ENCODE peak calls at places on chromosomes 4 and X, in six cellular contexts. W is amygdala; C is B cell; O is HFFc6; K is stimulated activated CD8-positive, alpha-beta memory T cell treated with anti-CD3 and anti-CD28 coated beads, Interleukin-2, amount 100 ng/mL, for 48 hours; I is midbrain. F is an unnamed sample.

GRCh38 chrX:103849558-103849957 is 17.5 kb upstream of the RAB9B start:
- DNase-seq in W (no peak), C (no peak), O (no peak), K (no peak), I (no peak), F (no peak)

GRCh38 chrX:48068096-48068887 is 3.1 kb downstream of the ZNF630 start:
- DNase-seq in W (no peak), C (no peak), O (no peak), K (no peak), I (no peak), F (no peak)

GRCh38 chr4:3657917-3658913 is 108.0 kb upstream of the ADRA2C start:
- DNase-seq in W (no peak), C (no peak), O (peak), K (no peak), I (no peak), F (no peak)

GRCh38 chr4:115355329-115355728 is 241.9 kb upstream of the NDST4 start:
- DNase-seq in W (no peak), C (no peak), O (no peak), K (no peak), I (no peak), F (no peak)

GRCh38 chr4:145042601-145043000 is 55.4 kb downstream of the ANAPC10 start:
- DNase-seq in W (no peak), C (no peak), O (no peak), K (no peak), I (no peak), F (no peak)

GRCh38 chr4:110071466-110071865 is 126.9 kb downstream of the ELOVL6 start:
- DNase-seq in W (no peak), C (no peak), O (no peak), K (no peak), I (peak), F (no peak)

GRCh38 chrX:150548684-150549083 is 19.7 kb upstream of the MTM1 start:
- DNase-seq in W (no peak), C (no peak), O (peak), K (no peak), I (no peak), F (no peak)

GRCh38 chr4:48329976-48330375 is 11.4 kb upstream of the SLAIN2 start:
- DNase-seq in W (no peak), C (no peak), O (peak), K (no peak), I (no peak), F (no peak)

GRCh38 chr4:80336582-80336981 is 1.1 kb downstream of the CFAP299 start:
- DNase-seq in W (no peak), C (no peak), O (peak), K (no peak), I (peak), F (peak)

GRCh38 chr4:166064706-166065105 is 191.7 kb downstream of the TLL1 start:
- DNase-seq in W (no peak), C (no peak), O (no peak), K (no peak), I (no peak), F (no peak)

GRCh38 chrX:121160987-121161386 is 113.6 kb downstream of the GLUD2 start:
- DNase-seq in W (no peak), C (no peak), O (no peak), K (no peak), I (no peak), F (no peak)

GRCh38 chrX:12721042-12721441 is 70.2 kb upstream of the PRPS2 start:
- DNase-seq in W (no peak), C (no peak), O (no peak), K (no peak), I (no peak), F (no peak)

GRCh38 chr4:141027421-141027820 is 105.8 kb downstream of the RNF150 start:
- DNase-seq in W (no peak), C (no peak), O (peak), K (no peak), I (no peak), F (no peak)

GRCh38 chrX:68443155-68443868 is 10.0 kb upstream of the OPHN1 start:
- DNase-seq in W (no peak), C (no peak), O (peak), K (no peak), I (no peak), F (no peak)

GRCh38 chrX:140318306-140318705 is 186.6 kb downstream of the SOX3 start:
- DNase-seq in W (no peak), C (no peak), O (no peak), K (no peak), I (no peak), F (no peak)